ENCODE peak calls at places on chromosomes 16 and 17, in ten cellular contexts. One of them, this sample, is unnamed.
A peak's percentile ranks its signal among the peaks of the same experiment; 100 is the strongest.

GRCh38 chr16:86442703-86443102 is 67.6 kb upstream of the FOXF1 start:
- DNase-seq in H1: no peak
- DNase-seq in right lobe of liver: no peak
- DNase-seq in substantia nigra: no peak
- DNase-seq in pancreas: no peak
- DNase-seq in H9: no peak
- DNase-seq in heart left ventricle: no peak
- DNase-seq in PC-3: no peak
- DNase-seq in fibroblast of lung: no peak
- DNase-seq in body of pancreas: no peak
- DNase-seq in this sample: no peak

GRCh38 chr17:42182927-42183734 is 2.1 kb downstream of the HCRT start:
- DNase-seq in H1: no peak
- DNase-seq in right lobe of liver: no peak
- DNase-seq in substantia nigra: no peak
- DNase-seq in pancreas: no peak
- DNase-seq in H9: no peak
- DNase-seq in heart left ventricle: peak; percentile 7
- DNase-seq in PC-3: no peak
- DNase-seq in fibroblast of lung: peak; percentile 44
- DNase-seq in body of pancreas: no peak
- DNase-seq in this sample: peak; percentile 97

GRCh38 chr16:67979955-67980678 is at the start of gene DPEP3:
- DNase-seq in H1: no peak
- DNase-seq in right lobe of liver: no peak
- DNase-seq in substantia nigra: no peak
- DNase-seq in pancreas: no peak
- DNase-seq in H9: peak; percentile 82
- DNase-seq in heart left ventricle: no peak
- DNase-seq in PC-3: no peak
- DNase-seq in fibroblast of lung: no peak
- DNase-seq in body of pancreas: no peak
- DNase-seq in this sample: peak; percentile 55

GRCh38 chr16:1309888-1310831 is 724 bp downstream of the UBE2I start:
- DNase-seq in H1: no peak
- DNase-seq in right lobe of liver: peak; percentile 67
- DNase-seq in substantia nigra: no peak
- DNase-seq in pancreas: peak; percentile 75
- DNase-seq in H9: no peak
- DNase-seq in heart left ventricle: peak; percentile 72
- DNase-seq in PC-3: no peak
- DNase-seq in fibroblast of lung: peak; percentile 54
- DNase-seq in body of pancreas: peak; percentile 53
- DNase-seq in this sample: peak; percentile 95

GRCh38 chr17:47776330-47777197 is 43.5 kb downstream of the TBX21 start:
- DNase-seq in H1: no peak
- DNase-seq in right lobe of liver: no peak
- DNase-seq in substantia nigra: no peak
- DNase-seq in pancreas: no peak
- DNase-seq in H9: peak; percentile 46
- DNase-seq in heart left ventricle: no peak
- DNase-seq in PC-3: peak; percentile 75
- DNase-seq in fibroblast of lung: peak; percentile 24
- DNase-seq in body of pancreas: peak; percentile 28
- DNase-seq in this sample: peak; percentile 95

GRCh38 chr17:28897769-28898259 is 281 bp upstream of the FLOT2 start:
- DNase-seq in H1: no peak
- DNase-seq in right lobe of liver: no peak
- DNase-seq in substantia nigra: no peak
- DNase-seq in pancreas: no peak
- DNase-seq in H9: no peak
- DNase-seq in heart left ventricle: no peak
- DNase-seq in PC-3: no peak
- DNase-seq in fibroblast of lung: no peak
- DNase-seq in body of pancreas: peak; percentile 41
- DNase-seq in this sample: peak; percentile 91

GRCh38 chr16:23754594-23755483 is at the start of gene CHP2:
- DNase-seq in H1: no peak
- DNase-seq in right lobe of liver: peak; percentile 24
- DNase-seq in substantia nigra: no peak
- DNase-seq in pancreas: peak; percentile 63
- DNase-seq in H9: peak; percentile 58
- DNase-seq in heart left ventricle: peak; percentile 42
- DNase-seq in PC-3: no peak
- DNase-seq in fibroblast of lung: no peak
- DNase-seq in body of pancreas: peak; percentile 2
- DNase-seq in this sample: peak; percentile 73

GRCh38 chr17:76437467-76438402 is 15.2 kb downstream of the UBE2O start:
- DNase-seq in H1: no peak
- DNase-seq in right lobe of liver: no peak
- DNase-seq in substantia nigra: no peak
- DNase-seq in pancreas: no peak
- DNase-seq in H9: no peak
- DNase-seq in heart left ventricle: no peak
- DNase-seq in PC-3: no peak
- DNase-seq in fibroblast of lung: no peak
- DNase-seq in body of pancreas: no peak
- DNase-seq in this sample: no peak

GRCh38 chr16:63789603-63790002 is 1332.3 kb downstream of the CDH11 start:
- DNase-seq in H1: no peak
- DNase-seq in right lobe of liver: no peak
- DNase-seq in substantia nigra: no peak
- DNase-seq in pancreas: no peak
- DNase-seq in H9: no peak
- DNase-seq in heart left ventricle: no peak
- DNase-seq in PC-3: peak; percentile 1
- DNase-seq in fibroblast of lung: no peak
- DNase-seq in body of pancreas: no peak
- DNase-seq in this sample: no peak

GRCh38 chr17:1182831-1183578 is 3.2 kb upstream of the ABR start:
- DNase-seq in H1: no peak
- DNase-seq in right lobe of liver: no peak
- DNase-seq in substantia nigra: no peak
- DNase-seq in pancreas: no peak
- DNase-seq in H9: no peak
- DNase-seq in heart left ventricle: no peak
- DNase-seq in PC-3: no peak
- DNase-seq in fibroblast of lung: no peak
- DNase-seq in body of pancreas: no peak
- DNase-seq in this sample: peak; percentile 65

GRCh38 chr16:9225527-9226316 is 134.3 kb downstream of the HAPSTR1 start:
- DNase-seq in H1: no peak
- DNase-seq in right lobe of liver: no peak
- DNase-seq in substantia nigra: no peak
- DNase-seq in pancreas: no peak
- DNase-seq in H9: peak; percentile 72
- DNase-seq in heart left ventricle: no peak
- DNase-seq in PC-3: peak; percentile 6
- DNase-seq in fibroblast of lung: no peak
- DNase-seq in body of pancreas: no peak
- DNase-seq in this sample: no peak

GRCh38 chr16:50702725-50703124 is 9.3 kb downstream of the NOD2 start:
- DNase-seq in H1: no peak
- DNase-seq in right lobe of liver: no peak
- DNase-seq in substantia nigra: no peak
- DNase-seq in pancreas: no peak
- DNase-seq in H9: no peak
- DNase-seq in heart left ventricle: no peak
- DNase-seq in PC-3: no peak
- DNase-seq in fibroblast of lung: no peak
- DNase-seq in body of pancreas: no peak
- DNase-seq in this sample: no peak

GRCh38 chr17:38572665-38573365 is 32.9 kb downstream of the SRCIN1 start:
- DNase-seq in H1: no peak
- DNase-seq in right lobe of liver: no peak
- DNase-seq in substantia nigra: peak; percentile 68
- DNase-seq in pancreas: peak; percentile 75
- DNase-seq in H9: peak; percentile 89
- DNase-seq in heart left ventricle: no peak
- DNase-seq in PC-3: peak; percentile 13
- DNase-seq in fibroblast of lung: no peak
- DNase-seq in body of pancreas: no peak
- DNase-seq in this sample: peak; percentile 89

GRCh38 chr17:65047939-65048338 is 8.6 kb downstream of the GNA13 start:
- DNase-seq in H1: no peak
- DNase-seq in right lobe of liver: no peak
- DNase-seq in substantia nigra: no peak
- DNase-seq in pancreas: no peak
- DNase-seq in H9: no peak
- DNase-seq in heart left ventricle: no peak
- DNase-seq in PC-3: no peak
- DNase-seq in fibroblast of lung: no peak
- DNase-seq in body of pancreas: peak; percentile 37
- DNase-seq in this sample: no peak

GRCh38 chr17:64747938-64748540 is 85.9 kb upstream of the SMURF2 start:
- DNase-seq in H1: no peak
- DNase-seq in right lobe of liver: no peak
- DNase-seq in substantia nigra: no peak
- DNase-seq in pancreas: no peak
- DNase-seq in H9: no peak
- DNase-seq in heart left ventricle: no peak
- DNase-seq in PC-3: no peak
- DNase-seq in fibroblast of lung: peak; percentile 80
- DNase-seq in body of pancreas: no peak
- DNase-seq in this sample: peak; percentile 43

GRCh38 chr16:20359997-20360396 is 7.5 kb upstream of the UMOD start:
- DNase-seq in H1: no peak
- DNase-seq in right lobe of liver: peak; percentile 23
- DNase-seq in substantia nigra: no peak
- DNase-seq in pancreas: peak; percentile 67
- DNase-seq in H9: peak; percentile 39
- DNase-seq in heart left ventricle: no peak
- DNase-seq in PC-3: no peak
- DNase-seq in fibroblast of lung: no peak
- DNase-seq in body of pancreas: peak; percentile 53
- DNase-seq in this sample: no peak

GRCh38 chr16:57113042-57113453 is 20.7 kb downstream of the CPNE2 start:
- DNase-seq in H1: no peak
- DNase-seq in right lobe of liver: no peak
- DNase-seq in substantia nigra: no peak
- DNase-seq in pancreas: no peak
- DNase-seq in H9: no peak
- DNase-seq in heart left ventricle: no peak
- DNase-seq in PC-3: no peak
- DNase-seq in fibroblast of lung: peak; percentile 77
- DNase-seq in body of pancreas: no peak
- DNase-seq in this sample: peak; percentile 98

GRCh38 chr17:21245703-21246102 is 7.5 kb downstream of the NATD1 start:
- DNase-seq in H1: no peak
- DNase-seq in right lobe of liver: no peak
- DNase-seq in substantia nigra: no peak
- DNase-seq in pancreas: no peak
- DNase-seq in H9: no peak
- DNase-seq in heart left ventricle: peak; percentile 59
- DNase-seq in PC-3: no peak
- DNase-seq in fibroblast of lung: no peak
- DNase-seq in body of pancreas: no peak
- DNase-seq in this sample: no peak

GRCh38 chr17:65599650-65600049 is 38.2 kb upstream of the AXIN2 start:
- DNase-seq in H1: no peak
- DNase-seq in right lobe of liver: no peak
- DNase-seq in substantia nigra: no peak
- DNase-seq in pancreas: no peak
- DNase-seq in H9: no peak
- DNase-seq in heart left ventricle: no peak
- DNase-seq in PC-3: no peak
- DNase-seq in fibroblast of lung: no peak
- DNase-seq in body of pancreas: no peak
- DNase-seq in this sample: no peak

GRCh38 chr17:3003401-3004149 is 59.8 kb downstream of the OR1D5 start:
- DNase-seq in H1: no peak
- DNase-seq in right lobe of liver: peak; percentile 42
- DNase-seq in substantia nigra: no peak
- DNase-seq in pancreas: peak; percentile 65
- DNase-seq in H9: no peak
- DNase-seq in heart left ventricle: peak; percentile 60
- DNase-seq in PC-3: no peak
- DNase-seq in fibroblast of lung: no peak
- DNase-seq in body of pancreas: peak; percentile 63
- DNase-seq in this sample: no peak
- H3K27ac ChIP-seq in H1: no peak overlapping the region
- H3K27ac ChIP-seq in right lobe of liver: peak overlapping the region; percentile 71
- H3K27ac ChIP-seq in substantia nigra: peak overlapping the region; percentile 86
- H3K27ac ChIP-seq in pancreas: peak overlapping the region; percentile 84
- H3K27ac ChIP-seq in H9: no peak overlapping the region
- H3K27ac ChIP-seq in heart left ventricle: peak overlapping the region; percentile 89
- H3K27ac ChIP-seq in PC-3: peak overlapping the region; percentile 89
- H3K27ac ChIP-seq in fibroblast of lung: peak overlapping the region; percentile 20
- H3K27ac ChIP-seq in body of pancreas: peak overlapping the region; percentile 97
- H3K27ac ChIP-seq in this sample: peak overlapping the region; percentile 90

DNA sequence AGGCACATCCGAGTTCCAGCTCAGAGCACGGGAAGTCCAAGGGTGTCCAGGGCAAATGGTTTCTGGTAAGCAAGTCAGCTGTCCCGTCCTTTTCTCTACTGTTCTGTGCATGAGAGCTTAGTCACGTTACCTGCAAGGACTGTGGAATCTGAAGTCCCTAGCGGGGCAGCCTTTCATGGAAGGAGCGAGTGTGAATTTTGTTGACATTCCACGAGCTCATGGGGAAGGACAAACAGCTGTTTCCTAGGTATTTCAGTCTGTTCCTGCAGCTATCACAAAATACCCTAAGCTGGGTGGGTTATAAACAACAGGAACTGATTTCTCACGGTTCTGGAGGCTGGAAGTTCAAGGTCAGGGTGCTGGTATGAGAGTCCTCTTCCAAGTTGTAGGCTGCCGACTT is 109.2 kb downstream of the SDR42E1 start:
- DNase-seq in H1: no peak
- DNase-seq in right lobe of liver: no peak
- DNase-seq in substantia nigra: no peak
- DNase-seq in pancreas: no peak
- DNase-seq in H9: no peak
- DNase-seq in heart left ventricle: no peak
- DNase-seq in PC-3: peak; percentile 47
- DNase-seq in fibroblast of lung: no peak
- DNase-seq in body of pancreas: no peak
- DNase-seq in this sample: no peak
- H3K27ac ChIP-seq in H1: no peak overlapping the region
- H3K27ac ChIP-seq in right lobe of liver: no peak overlapping the region
- H3K27ac ChIP-seq in substantia nigra: no peak overlapping the region
- H3K27ac ChIP-seq in pancreas: no peak overlapping the region
- H3K27ac ChIP-seq in H9: no peak overlapping the region
- H3K27ac ChIP-seq in heart left ventricle: peak overlapping the region; percentile 7
- H3K27ac ChIP-seq in PC-3: peak overlapping the region; percentile 31
- H3K27ac ChIP-seq in fibroblast of lung: peak overlapping the region; percentile 39
- H3K27ac ChIP-seq in body of pancreas: no peak overlapping the region
- H3K27ac ChIP-seq in this sample: no peak overlapping the region

GRCh38 chr16:84548508-84548907 is 44.0 kb upstream of the MEAK7 start:
- DNase-seq in H1: no peak
- DNase-seq in right lobe of liver: no peak
- DNase-seq in substantia nigra: peak; percentile 61
- DNase-seq in pancreas: no peak
- DNase-seq in H9: no peak
- DNase-seq in heart left ventricle: no peak
- DNase-seq in PC-3: no peak
- DNase-seq in fibroblast of lung: no peak
- DNase-seq in body of pancreas: no peak
- DNase-seq in this sample: no peak
- H3K27ac ChIP-seq in H1: no peak overlapping the region
- H3K27ac ChIP-seq in right lobe of liver: peak overlapping the region; percentile 25
- H3K27ac ChIP-seq in substantia nigra: no peak overlapping the region
- H3K27ac ChIP-seq in pancreas: no peak overlapping the region
- H3K27ac ChIP-seq in H9: no peak overlapping the region
- H3K27ac ChIP-seq in heart left ventricle: no peak overlapping the region
- H3K27ac ChIP-seq in PC-3: no peak overlapping the region
- H3K27ac ChIP-seq in fibroblast of lung: no peak overlapping the region
- H3K27ac ChIP-seq in body of pancreas: no peak overlapping the region
- H3K27ac ChIP-seq in this sample: no peak overlapping the region

GRCh38 chr17:43753488-43754129 is 5.0 kb downstream of the SOST start:
- DNase-seq in H1: no peak
- DNase-seq in right lobe of liver: no peak
- DNase-seq in substantia nigra: no peak
- DNase-seq in pancreas: no peak
- DNase-seq in H9: no peak
- DNase-seq in heart left ventricle: no peak
- DNase-seq in PC-3: peak; percentile 88
- DNase-seq in fibroblast of lung: peak; percentile 49
- DNase-seq in body of pancreas: no peak
- DNase-seq in this sample: no peak
- H3K27ac ChIP-seq in H1: no peak overlapping the region
- H3K27ac ChIP-seq in right lobe of liver: no peak overlapping the region
- H3K27ac ChIP-seq in substantia nigra: no peak overlapping the region
- H3K27ac ChIP-seq in pancreas: no peak overlapping the region
- H3K27ac ChIP-seq in H9: no peak overlapping the region
- H3K27ac ChIP-seq in heart left ventricle: no peak overlapping the region
- H3K27ac ChIP-seq in PC-3: peak overlapping the region; percentile 54
- H3K27ac ChIP-seq in fibroblast of lung: no peak overlapping the region
- H3K27ac ChIP-seq in body of pancreas: no peak overlapping the region
- H3K27ac ChIP-seq in this sample: no peak overlapping the region